ENCODE peak calls at places on chromosomes 1 and 21, in seven cellular contexts. S is cerebellar nuclear complex; U is Caki2; Z is fibroblast of gingiva; T is upper lobe of right lung; O is GM13976; G is activated CD4-positive, alpha-beta T cell treated with anti-CD3 and anti-CD28 coated beads, Interleukin-2, amount 50 U/mL, for 1 hour. R is an unnamed sample.

GRCh38 chr1:30526652-30527345 is 196.6 kb downstream of the MATN1 start:
- DNase-seq in S (no peak), Z (no peak), G (no peak), O (no peak), U (peak), T (peak), R (no peak)

GRCh38 chr1:246602194-246602593 is 35.9 kb downstream of the CNST start:
- DNase-seq in Z (no peak), T (no peak), O (no peak), G (no peak), U (no peak), S (peak), R (no peak)

GRCh38 chr21:26965567-26966359 is 1.1 kb downstream of the ADAMTS5 start:
- DNase-seq in S (no peak), Z (no peak), G (no peak), U (no peak), T (peak), O (no peak), R (no peak)

GRCh38 chr1:59671953-59672305 is 142.8 kb upstream of the HOOK1 start:
- DNase-seq in G (no peak), S (no peak), T (no peak), U (no peak), O (no peak), Z (no peak), R (no peak)

GRCh38 chr1:77282187-77282865 is 507 bp downstream of the AK5 start:
- DNase-seq in G (peak), T (peak), S (no peak), O (peak), Z (no peak), U (peak), R (no peak)

GRCh38 chr1:223844521-223844961 is 1.2 kb downstream of the TP53BP2 start:
- DNase-seq in G (peak), S (no peak), T (no peak), Z (no peak), U (no peak), O (no peak), R (no peak)

GRCh38 chr1:51445346-51446090 is 73.5 kb downstream of the EPS15 start:
- DNase-seq in U (no peak), G (no peak), O (no peak), Z (peak), S (no peak), T (no peak), R (no peak)

GRCh38 chr21:42409366-42409765 is 5.7 kb downstream of the UBASH3A start:
- DNase-seq in G (no peak), U (no peak), O (no peak), T (peak), Z (no peak), S (no peak), R (no peak)

GRCh38 chr1:95126366-95126765 is 9.2 kb downstream of the TLCD4 start:
- DNase-seq in S (no peak), Z (no peak), O (no peak), U (no peak), G (no peak), T (no peak), R (no peak)

GRCh38 chr21:44755227-44755626 is 43.9 kb upstream of the TSPEAR start:
- DNase-seq in O (no peak), Z (no peak), U (no peak), G (no peak), S (no peak), T (no peak), R (no peak)

GRCh38 chr1:151847867-151848596 is 5.5 kb downstream of the THEM5 start:
- DNase-seq in G (no peak), U (no peak), T (no peak), S (no peak), O (no peak), Z (no peak), R (no peak)

GRCh38 chr1:147171399-147172167 is 687 bp downstream of the PRKAB2 start:
- DNase-seq in O (no peak), S (no peak), G (no peak), U (peak), T (no peak), Z (no peak), R (no peak)